ENCODE peak calls at places on chromosome 5, in seven cellular contexts. I is stomach, A is breast epithelium, T is left ventricle myocardium inferior, G is psoas muscle, V is ovary, N is heart left ventricle. D is an unnamed sample. For H3K4me1, the result is how much of the 10 kb centered on the place peaks cover.

GRCh38 chr5:141208478-141208877 is at the start of gene PCDHB12:
- DNase-seq in I (no peak), A (no peak), T (no peak), G (no peak), V (no peak), N (no peak), D (no peak)

GRCh38 chr5:134019636-134020035 is 14.9 kb upstream of the VDAC1 start:
- DNase-seq in I (peak), A (no peak), T (no peak), G (no peak), V (no peak), N (no peak), D (no peak)

GRCh38 chr5:88666761-88667186 is 216.2 kb downstream of the MEF2C start:
- DNase-seq in I (no peak), A (no peak), T (no peak), G (no peak), V (no peak), N (no peak), D (no peak)

GRCh38 chr5:141492168-141492885 is 3.4 kb downstream of the PCDHGC5 start:
- DNase-seq in I (no peak), A (no peak), T (no peak), G (no peak), V (no peak), N (no peak), D (peak)

GRCh38 chr5:57492632-57493031 is 10.0 kb upstream of the ACTBL2 start:
- DNase-seq in I (no peak), A (no peak), T (no peak), G (no peak), V (no peak), N (no peak), D (no peak)

GRCh38 chr5:53418844-53419243 is 61.6 kb upstream of the FST start:
- DNase-seq in I (no peak), A (no peak), T (no peak), G (no peak), V (no peak), N (no peak), D (no peak)

GRCh38 chr5:78320461-78320860 is 26.0 kb upstream of the AP3B1 start:
- DNase-seq in I (no peak), A (no peak), T (no peak), G (no peak), V (no peak), N (no peak), D (no peak)

GRCh38 chr5:93653716-93654115 is 70.7 kb downstream of the NR2F1 start:
- DNase-seq in I (no peak), A (no peak), T (no peak), G (no peak), V (no peak), N (no peak), D (no peak)

GRCh38 chr5:62536783-62537182 is 41.8 kb upstream of the LRRC70 start:
- DNase-seq in I (no peak), A (no peak), T (no peak), G (no peak), V (no peak), N (no peak), D (no peak)

GRCh38 chr5:113022661-113023060 is 46.1 kb downstream of the DCP2 start:
- DNase-seq in I (no peak), A (no peak), T (no peak), G (no peak), V (no peak), N (no peak), D (no peak)

GRCh38 chr5:153802419-153802818 is 236.3 kb downstream of the FAM114A2 start:
- DNase-seq in I (no peak), A (no peak), T (no peak), G (no peak), V (no peak), N (no peak), D (no peak)

GRCh38 chr5:34827594-34828506 is 11.1 kb upstream of the TTC23L start:
- DNase-seq in I (no peak), A (no peak), T (no peak), G (no peak), V (no peak), N (no peak), D (no peak)

GRCh38 chr5:34820593-34820992 is 18.4 kb upstream of the TTC23L start:
- DNase-seq in I (no peak), A (no peak), T (no peak), G (no peak), V (no peak), N (no peak), D (no peak)

GRCh38 chr5:34818717-34819116 is 20.2 kb upstream of the TTC23L start:
- DNase-seq in I (no peak), A (no peak), T (no peak), G (no peak), V (no peak), N (no peak), D (no peak)

GRCh38 chr5:34826347-34826746 is 12.6 kb upstream of the TTC23L start:
- DNase-seq in I (no peak), A (no peak), T (no peak), G (no peak), V (no peak), N (no peak), D (no peak)

GRCh38 chr5:34822921-34823715 is 15.8 kb upstream of the TTC23L start:
- DNase-seq in I (no peak), A (no peak), T (no peak), G (no peak), V (no peak), N (no peak), D (no peak)
- TF ChIP-seq CTCF in I (no peak), A (no peak), T (no peak), G (no peak), V (no peak), N (no peak), D (no peak)

DNA sequence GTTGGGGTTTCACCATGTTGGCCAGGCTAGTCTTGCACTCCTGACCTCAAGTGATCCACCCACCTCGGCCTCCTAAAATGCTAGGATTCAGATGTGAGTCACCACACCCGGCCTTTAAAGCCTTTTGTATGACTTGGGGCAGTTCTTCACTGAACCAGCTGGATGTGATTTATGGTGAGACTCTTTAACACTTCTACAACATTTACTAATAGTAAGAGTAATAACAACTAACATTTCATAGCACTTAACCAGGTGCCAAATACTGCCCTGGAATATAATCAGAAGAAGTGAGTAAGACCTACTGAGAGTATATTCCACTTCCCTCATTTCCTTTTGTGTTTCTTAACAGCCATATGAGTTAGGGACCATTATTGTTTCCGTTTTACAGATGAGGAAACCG is 10.0 kb downstream of the ZSWIM6 start:
- DNase-seq in I (no peak), A (no peak), T (no peak), G (no peak), V (no peak), N (no peak), D (no peak)
- H3K4me1 ChIP-seq in I (half or more), A (under half), T (half or more), G (under half), V (under half), N (under half), D (under half)

GRCh38 chr5:60355181-60355580 is 344.8 kb downstream of the DEPDC1B start:
- DNase-seq in I (peak), A (no peak), T (no peak), G (no peak), V (no peak), N (no peak), D (no peak)

GRCh38 chr5:60352992-60353391 is 347.0 kb downstream of the DEPDC1B start:
- DNase-seq in I (peak), A (peak), T (no peak), G (no peak), V (no peak), N (no peak), D (no peak)

GRCh38 chr5:60356716-60357115 is 343.2 kb downstream of the DEPDC1B start:
- DNase-seq in I (no peak), A (no peak), T (no peak), G (no peak), V (no peak), N (no peak), D (no peak)

GRCh38 chr5:60357302-60357701 is 342.7 kb downstream of the DEPDC1B start:
- DNase-seq in I (no peak), A (no peak), T (no peak), G (no peak), V (no peak), N (no peak), D (no peak)

GRCh38 chr5:60354322-60354721 is 345.6 kb downstream of the DEPDC1B start:
- DNase-seq in I (no peak), A (no peak), T (no peak), G (no peak), V (no peak), N (no peak), D (no peak)
- H3K27ac ChIP-seq in I (peak), A (no peak), T (no peak), G (no peak), V (no peak), N (no peak), D (no peak)

DNA sequence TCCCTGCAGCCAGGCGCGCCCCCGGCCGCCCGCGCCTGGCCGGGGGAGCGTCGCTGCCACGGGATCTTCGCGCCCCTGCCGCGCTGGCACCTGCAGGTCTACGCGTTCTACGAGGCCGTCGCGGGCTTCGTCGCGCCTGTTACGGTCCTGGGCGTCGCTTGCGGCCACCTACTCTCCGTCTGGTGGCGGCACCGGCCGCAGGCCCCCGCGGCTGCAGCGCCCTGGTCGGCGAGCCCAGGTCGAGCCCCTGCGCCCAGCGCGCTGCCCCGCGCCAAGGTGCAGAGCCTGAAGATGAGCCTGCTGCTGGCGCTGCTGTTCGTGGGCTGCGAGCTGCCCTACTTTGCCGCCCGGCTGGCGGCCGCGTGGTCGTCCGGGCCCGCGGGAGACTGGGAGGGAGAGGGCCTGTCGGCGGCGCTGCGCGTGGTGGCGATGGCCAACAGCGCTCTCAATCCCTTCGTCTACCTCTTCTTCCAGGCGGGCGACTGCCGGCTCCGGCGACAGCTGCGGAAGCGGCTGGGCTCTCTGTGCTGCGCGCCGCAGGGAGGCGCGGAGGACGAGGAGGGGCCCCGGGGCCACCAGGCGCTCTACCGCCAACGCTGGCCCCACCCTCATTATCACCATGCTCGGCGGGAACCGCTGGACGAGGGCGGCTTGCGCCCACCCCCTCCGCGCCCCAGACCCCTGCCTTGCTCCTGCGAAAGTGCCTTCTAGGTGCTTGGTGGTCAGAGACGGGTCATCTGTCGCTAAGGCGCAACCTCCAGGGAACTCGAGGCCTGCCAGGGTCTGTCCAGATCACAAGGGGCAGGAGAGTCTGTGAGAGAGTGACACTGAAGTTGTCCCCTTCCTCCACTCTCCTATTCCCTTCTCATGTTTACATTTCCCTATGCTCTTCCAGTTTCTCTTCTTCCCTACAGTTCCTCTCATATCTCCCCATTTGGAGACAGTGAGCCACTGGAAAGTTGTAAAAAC is 1.3 kb downstream of the GPR150 start:
- DNase-seq in I (peak), A (no peak), T (peak), G (peak), V (no peak), N (peak), D (peak)
- TF ChIP-seq CTCF in I (no peak), A (no peak), T (no peak), G (peak), V (no peak), N (no peak), D (no peak)

DNA sequence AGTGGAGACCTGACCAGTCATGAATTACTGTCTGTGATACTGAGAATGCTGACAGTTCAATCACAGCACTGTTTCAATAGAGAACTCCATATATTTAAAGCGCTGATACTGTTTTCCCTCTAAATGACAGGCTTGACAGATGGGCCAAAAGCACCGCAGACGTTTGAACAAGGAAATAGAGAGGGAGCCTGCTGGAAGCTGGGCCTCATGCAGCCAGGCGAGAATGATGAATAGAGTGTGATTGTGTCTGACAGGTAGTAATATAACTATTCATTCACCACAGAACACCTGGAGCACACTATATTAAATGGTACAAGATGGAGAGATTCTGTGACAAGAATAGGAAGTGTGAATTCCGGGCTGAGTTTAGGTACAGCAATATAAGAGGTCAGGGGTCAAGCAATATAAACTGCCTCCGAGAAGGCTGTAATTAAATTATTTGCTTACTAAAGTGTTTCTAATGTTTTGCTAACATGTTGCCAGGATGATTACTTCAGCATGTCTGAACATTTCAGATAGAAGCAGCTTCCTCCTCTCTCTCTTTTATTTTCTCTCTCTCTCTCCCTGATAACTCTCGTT is 297.7 kb downstream of the CSNK1G3 start:
- DNase-seq in I (no peak), A (no peak), T (no peak), G (no peak), V (no peak), N (no peak), D (no peak)
- H3K4me1 ChIP-seq in I (under half), A (under half), T (half or more), G (half or more), V (under half), N (half or more), D (under half)

DNA sequence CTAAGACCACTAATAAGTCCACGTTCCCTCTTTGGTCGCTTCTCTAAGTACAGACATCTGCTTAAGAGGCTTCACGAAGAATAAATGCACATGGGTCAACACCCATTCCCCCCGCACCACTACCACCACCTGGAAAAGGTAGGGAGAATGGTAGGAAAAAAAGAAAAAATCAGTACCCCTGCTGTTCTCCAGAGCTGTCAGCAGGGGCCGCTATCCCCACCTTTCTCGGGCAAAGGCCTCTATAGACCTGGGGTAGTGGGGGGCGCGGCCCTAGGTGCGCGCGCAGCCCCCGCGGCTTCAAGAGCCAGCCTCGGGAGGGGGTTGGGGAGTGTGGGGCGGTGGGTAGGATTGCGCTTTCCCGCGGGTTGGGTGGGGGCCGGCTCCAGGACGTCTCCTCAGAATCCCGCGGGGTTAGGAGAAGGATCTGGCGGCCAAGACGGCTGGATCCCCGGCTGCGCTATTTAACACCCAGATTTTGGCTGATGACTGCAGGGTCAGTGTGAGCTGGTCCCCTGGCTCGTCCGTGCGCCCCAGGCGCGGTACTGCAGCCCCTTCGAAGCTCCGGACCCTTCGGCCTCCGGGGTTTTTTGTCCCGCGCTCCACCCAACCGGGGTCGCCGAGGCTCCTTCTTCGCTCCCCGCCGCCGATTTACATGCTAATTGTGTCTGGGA is 1.6 kb upstream of the SEMA6A start:
- DNase-seq in I (peak), A (peak), T (peak), G (peak), V (peak), N (peak), D (peak)
- H3K27ac ChIP-seq in I (peak), A (peak), T (peak), G (no peak), V (peak), N (peak), D (no peak)

GRCh38 chr5:19795218-19795617 is 192.8 kb downstream of the CDH18 start:
- DNase-seq in I (no peak), A (no peak), T (no peak), G (no peak), V (no peak), N (no peak), D (no peak)
- TF ChIP-seq CTCF in I (no peak), A (no peak), T (no peak), G (no peak), V (no peak), N (no peak), D (no peak)

GRCh38 chr5:143432658-143433239 is 29.3 kb upstream of the NR3C1 start:
- DNase-seq in I (no peak), A (no peak), T (no peak), G (no peak), V (no peak), N (no peak), D (no peak)
- H3K4me1 ChIP-seq in I (under half), A (under half), T (under half), G (under half), V (under half), N (under half), D (under half)

GRCh38 chr5:16808021-16808420 is 128.1 kb downstream of the MYO10 start:
- DNase-seq in I (no peak), A (no peak), T (no peak), G (no peak), V (no peak), N (no peak), D (no peak)
- H3K27ac ChIP-seq in I (no peak), A (no peak), T (no peak), G (no peak), V (no peak), N (no peak), D (no peak)